ENCODE peak calls at places on chromosomes 3 and 15, in six cellular contexts. One of them, this sample, is unnamed.

GRCh38 chr3:74415731-74416130 is 198.7 kb downstream of the CNTN3 start:
- DNase-seq in IMR-90: no peak
- DNase-seq in NB4: no peak
- DNase-seq in astrocyte of the spinal cord: no peak
- DNase-seq in tibial artery: no peak
- DNase-seq in heart right ventricle: no peak
- DNase-seq in this sample: no peak

GRCh38 chr15:48966595-48967301 is 3.0 kb upstream of the SHC4 start:
- DNase-seq in tibial artery: no peak
- DNase-seq in astrocyte of the spinal cord: peak; percentile 81
- DNase-seq in heart right ventricle: no peak
- DNase-seq in NB4: peak; percentile 86
- DNase-seq in IMR-90: peak; percentile 93
- DNase-seq in this sample: no peak

GRCh38 chr15:99682455-99682854 is 50.8 kb downstream of the LYSMD4 start:
- DNase-seq in astrocyte of the spinal cord: peak; percentile 86
- DNase-seq in NB4: no peak
- DNase-seq in tibial artery: no peak
- DNase-seq in heart right ventricle: no peak
- DNase-seq in IMR-90: peak; percentile 95
- DNase-seq in this sample: no peak

GRCh38 chr15:76223521-76223920 is 87.7 kb downstream of the ETFA start:
- DNase-seq in astrocyte of the spinal cord: no peak
- DNase-seq in IMR-90: no peak
- DNase-seq in NB4: no peak
- DNase-seq in tibial artery: no peak
- DNase-seq in heart right ventricle: no peak
- DNase-seq in this sample: no peak

GRCh38 chr15:101499863-101500713 is 10.6 kb upstream of the PCSK6 start:
- DNase-seq in astrocyte of the spinal cord: no peak
- DNase-seq in heart right ventricle: peak; percentile 70
- DNase-seq in NB4: peak; percentile 85
- DNase-seq in tibial artery: no peak
- DNase-seq in IMR-90: no peak
- DNase-seq in this sample: no peak

GRCh38 chr3:9817437-9817836 is 7.4 kb downstream of the TTLL3 start:
- DNase-seq in heart right ventricle: no peak
- DNase-seq in tibial artery: no peak
- DNase-seq in astrocyte of the spinal cord: no peak
- DNase-seq in IMR-90: no peak
- DNase-seq in NB4: no peak
- DNase-seq in this sample: no peak

GRCh38 chr3:63370094-63370493 is 92.0 kb downstream of the SYNPR start:
- DNase-seq in IMR-90: no peak
- DNase-seq in tibial artery: no peak
- DNase-seq in NB4: no peak
- DNase-seq in heart right ventricle: no peak
- DNase-seq in astrocyte of the spinal cord: no peak
- DNase-seq in this sample: no peak

GRCh38 chr15:65377105-65377975 is 462 bp downstream of the IGDCC3 start:
- DNase-seq in heart right ventricle: no peak
- DNase-seq in tibial artery: no peak
- DNase-seq in IMR-90: no peak
- DNase-seq in astrocyte of the spinal cord: peak; percentile 20
- DNase-seq in NB4: peak; percentile 46
- DNase-seq in this sample: no peak

GRCh38 chr15:55770261-55770660 is 27.3 kb upstream of the PRTG start:
- DNase-seq in NB4: no peak
- DNase-seq in heart right ventricle: no peak
- DNase-seq in astrocyte of the spinal cord: no peak
- DNase-seq in tibial artery: no peak
- DNase-seq in IMR-90: peak; percentile 20
- DNase-seq in this sample: no peak

GRCh38 chr3:140334105-140334504 is 343.8 kb upstream of the TRIM42 start:
- DNase-seq in NB4: no peak
- DNase-seq in heart right ventricle: no peak
- DNase-seq in tibial artery: no peak
- DNase-seq in IMR-90: no peak
- DNase-seq in astrocyte of the spinal cord: no peak
- DNase-seq in this sample: no peak

GRCh38 chr3:194031867-194032635 is 103.9 kb upstream of the HES1 start:
- DNase-seq in astrocyte of the spinal cord: no peak
- DNase-seq in heart right ventricle: no peak
- DNase-seq in IMR-90: no peak
- DNase-seq in NB4: no peak
- DNase-seq in tibial artery: no peak
- DNase-seq in this sample: peak; percentile 68

DNA sequence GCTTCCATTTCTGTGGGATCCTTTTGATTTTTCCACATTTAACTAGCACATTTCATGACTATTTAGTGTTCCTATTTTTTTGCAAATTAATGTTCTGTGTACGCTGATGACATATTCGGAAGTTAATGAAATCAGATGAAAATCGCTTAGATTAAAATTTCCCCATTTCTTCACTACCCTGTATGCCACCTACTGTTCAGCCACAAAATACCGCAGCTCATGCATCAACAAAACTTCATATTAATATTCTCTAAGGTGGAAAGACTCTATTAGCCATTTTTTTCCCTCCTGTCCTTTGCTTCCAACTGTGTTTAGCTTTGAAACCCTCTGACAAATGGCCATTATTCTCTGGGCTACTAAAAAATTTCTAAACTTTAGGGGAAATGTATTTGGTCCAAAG is 300.6 kb downstream of the MECOM start:
- DNase-seq in tibial artery: no peak
- DNase-seq in NB4: no peak
- DNase-seq in heart right ventricle: no peak
- DNase-seq in IMR-90: no peak
- DNase-seq in astrocyte of the spinal cord: no peak
- DNase-seq in this sample: no peak
- TF ChIP-seq CTCF in tibial artery: no peak
- TF ChIP-seq CTCF in NB4: peak; percentile 2
- TF ChIP-seq CTCF in heart right ventricle: no peak
- TF ChIP-seq CTCF in IMR-90: peak; percentile 30
- TF ChIP-seq CTCF in astrocyte of the spinal cord: peak; percentile 29
- TF ChIP-seq CTCF in this sample: no peak

GRCh38 chr3:69178838-69179739 is 56.7 kb upstream of the LMOD3 start:
- DNase-seq in heart right ventricle: no peak
- DNase-seq in NB4: no peak
- DNase-seq in IMR-90: no peak
- DNase-seq in astrocyte of the spinal cord: no peak
- DNase-seq in tibial artery: no peak
- DNase-seq in this sample: no peak
- TF ChIP-seq CTCF in heart right ventricle: no peak
- TF ChIP-seq CTCF in NB4: no peak
- TF ChIP-seq CTCF in IMR-90: no peak
- TF ChIP-seq CTCF in astrocyte of the spinal cord: no peak
- TF ChIP-seq CTCF in tibial artery: no peak
- TF ChIP-seq CTCF in this sample: no peak

GRCh38 chr3:29181149-29181780 is 99.6 kb upstream of the RBMS3 start:
- DNase-seq in tibial artery: no peak
- DNase-seq in NB4: no peak
- DNase-seq in heart right ventricle: no peak
- DNase-seq in IMR-90: no peak
- DNase-seq in astrocyte of the spinal cord: no peak
- DNase-seq in this sample: no peak

GRCh38 chr3:29185706-29186105 is 95.2 kb upstream of the RBMS3 start:
- DNase-seq in heart right ventricle: no peak
- DNase-seq in tibial artery: no peak
- DNase-seq in NB4: no peak
- DNase-seq in IMR-90: peak; percentile 44
- DNase-seq in astrocyte of the spinal cord: no peak
- DNase-seq in this sample: no peak

GRCh38 chr3:29181872-29182271 is 99.0 kb upstream of the RBMS3 start:
- DNase-seq in astrocyte of the spinal cord: no peak
- DNase-seq in heart right ventricle: no peak
- DNase-seq in tibial artery: no peak
- DNase-seq in NB4: no peak
- DNase-seq in IMR-90: no peak
- DNase-seq in this sample: no peak

GRCh38 chr3:29186131-29186599 is 94.7 kb upstream of the RBMS3 start:
- DNase-seq in tibial artery: no peak
- DNase-seq in heart right ventricle: no peak
- DNase-seq in IMR-90: peak; percentile 96
- DNase-seq in NB4: no peak
- DNase-seq in astrocyte of the spinal cord: peak; percentile 98
- DNase-seq in this sample: no peak

GRCh38 chr3:29183346-29184087 is 97.4 kb upstream of the RBMS3 start:
- DNase-seq in heart right ventricle: no peak
- DNase-seq in NB4: no peak
- DNase-seq in astrocyte of the spinal cord: peak; percentile 86
- DNase-seq in tibial artery: no peak
- DNase-seq in IMR-90: peak; percentile 93
- DNase-seq in this sample: no peak
- TF ChIP-seq CTCF in heart right ventricle: no peak
- TF ChIP-seq CTCF in NB4: no peak
- TF ChIP-seq CTCF in astrocyte of the spinal cord: no peak
- TF ChIP-seq CTCF in tibial artery: no peak
- TF ChIP-seq CTCF in IMR-90: no peak
- TF ChIP-seq CTCF in this sample: no peak

GRCh38 chr3:186929676-186930075 is 650 bp upstream of the ST6GAL1 start:
- DNase-seq in tibial artery: no peak
- DNase-seq in IMR-90: no peak
- DNase-seq in heart right ventricle: no peak
- DNase-seq in astrocyte of the spinal cord: no peak
- DNase-seq in NB4: no peak
- DNase-seq in this sample: no peak
- TF ChIP-seq CTCF in tibial artery: no peak
- TF ChIP-seq CTCF in IMR-90: no peak
- TF ChIP-seq CTCF in heart right ventricle: no peak
- TF ChIP-seq CTCF in astrocyte of the spinal cord: no peak
- TF ChIP-seq CTCF in NB4: no peak
- TF ChIP-seq CTCF in this sample: no peak

GRCh38 chr3:61559108-61559731 is 2.2 kb upstream of the PTPRG start:
- DNase-seq in tibial artery: no peak
- DNase-seq in heart right ventricle: no peak
- DNase-seq in NB4: no peak
- DNase-seq in IMR-90: no peak
- DNase-seq in astrocyte of the spinal cord: peak; percentile 35
- DNase-seq in this sample: no peak

GRCh38 chr3:61562042-61562809 is 855 bp downstream of the PTPRG start:
- DNase-seq in NB4: no peak
- DNase-seq in astrocyte of the spinal cord: peak; percentile 36
- DNase-seq in heart right ventricle: peak; percentile 13
- DNase-seq in tibial artery: peak; percentile 69
- DNase-seq in IMR-90: peak; percentile 31
- DNase-seq in this sample: no peak

GRCh38 chr3:61562810-61563613 is 1.6 kb downstream of the PTPRG start:
- DNase-seq in tibial artery: peak; percentile 76
- DNase-seq in heart right ventricle: peak; percentile 24
- DNase-seq in NB4: no peak
- DNase-seq in IMR-90: peak; percentile 35
- DNase-seq in astrocyte of the spinal cord: peak; percentile 37
- DNase-seq in this sample: no peak

GRCh38 chr3:61561374-61562041 is at the start of gene PTPRG:
- DNase-seq in heart right ventricle: peak; percentile 92
- DNase-seq in IMR-90: peak; percentile 94
- DNase-seq in NB4: peak; percentile 38
- DNase-seq in astrocyte of the spinal cord: peak; percentile 95
- DNase-seq in tibial artery: peak; percentile 96
- DNase-seq in this sample: peak; percentile 88

GRCh38 chr3:61560452-61561373 is 658 bp upstream of the PTPRG start:
- DNase-seq in IMR-90: peak; percentile 73
- DNase-seq in astrocyte of the spinal cord: peak; percentile 90
- DNase-seq in heart right ventricle: peak; percentile 86
- DNase-seq in tibial artery: peak; percentile 94
- DNase-seq in NB4: peak; percentile 79
- DNase-seq in this sample: peak; percentile 47
- TF ChIP-seq CTCF in IMR-90: no peak
- TF ChIP-seq CTCF in astrocyte of the spinal cord: no peak
- TF ChIP-seq CTCF in heart right ventricle: peak; percentile 17
- TF ChIP-seq CTCF in tibial artery: peak; percentile 32
- TF ChIP-seq CTCF in NB4: no peak
- TF ChIP-seq CTCF in this sample: no peak

DNA sequence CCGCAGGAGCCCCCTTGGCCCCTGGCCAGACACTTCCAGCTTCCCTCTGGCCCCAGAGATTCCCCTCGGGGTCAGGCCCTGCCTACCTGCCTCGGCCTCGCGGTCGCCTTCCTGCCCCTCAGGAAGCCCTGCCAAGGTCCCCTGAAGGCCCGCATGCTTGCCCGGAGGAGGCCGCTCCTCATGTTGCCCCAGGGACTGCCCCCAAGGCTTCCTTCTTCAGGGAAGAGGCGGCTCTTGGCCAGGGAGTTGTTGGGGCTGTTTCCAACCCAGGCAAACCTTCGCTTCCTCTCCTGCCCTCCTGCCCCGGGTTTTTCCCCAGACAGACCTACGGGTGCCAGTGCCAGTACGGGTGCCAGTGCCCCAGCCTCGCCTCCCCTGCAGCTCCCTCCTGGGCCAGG is 13.5 kb upstream of the MUC4 start:
- DNase-seq in astrocyte of the spinal cord: no peak
- DNase-seq in tibial artery: no peak
- DNase-seq in IMR-90: no peak
- DNase-seq in heart right ventricle: no peak
- DNase-seq in NB4: no peak
- DNase-seq in this sample: no peak
- TF ChIP-seq CTCF in astrocyte of the spinal cord: no peak
- TF ChIP-seq CTCF in tibial artery: no peak
- TF ChIP-seq CTCF in IMR-90: no peak
- TF ChIP-seq CTCF in heart right ventricle: no peak
- TF ChIP-seq CTCF in NB4: no peak
- TF ChIP-seq CTCF in this sample: no peak

DNA sequence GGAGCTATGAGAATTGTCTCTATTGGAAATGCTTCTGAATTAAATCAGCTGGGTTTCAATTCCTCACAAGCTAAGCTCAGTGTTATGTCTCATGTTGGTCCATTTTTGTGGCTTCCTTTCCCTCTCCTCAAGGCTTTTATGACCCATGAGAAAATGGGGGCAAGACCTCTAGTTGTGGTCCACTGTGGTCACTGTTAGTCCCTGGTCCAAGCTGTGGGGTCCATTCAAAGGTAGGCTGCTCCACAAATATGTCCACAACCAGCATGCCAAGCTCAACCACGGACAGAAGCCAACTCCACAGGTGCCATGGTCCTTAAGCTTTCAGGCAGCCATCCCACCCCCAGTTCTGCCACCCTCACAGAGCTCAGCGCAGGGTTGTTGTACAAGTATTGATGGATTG is 14.9 kb upstream of the TPM1 start:
- DNase-seq in heart right ventricle: no peak
- DNase-seq in IMR-90: no peak
- DNase-seq in NB4: no peak
- DNase-seq in astrocyte of the spinal cord: no peak
- DNase-seq in tibial artery: no peak
- DNase-seq in this sample: no peak
- TF ChIP-seq CTCF in heart right ventricle: no peak
- TF ChIP-seq CTCF in IMR-90: no peak
- TF ChIP-seq CTCF in NB4: no peak
- TF ChIP-seq CTCF in astrocyte of the spinal cord: no peak
- TF ChIP-seq CTCF in tibial artery: no peak
- TF ChIP-seq CTCF in this sample: no peak

This sample was measured in Peyer's patch.